ENCODE peak calls at places on chromosomes 12 and 14, in six cellular contexts. K is psoas muscle, N is heart right ventricle, L is IMR-90, V is esophagus squamous epithelium, E is right atrium auricular region. F is an unnamed sample.

GRCh38 chr12:24255920-24256635 is 306.6 kb upstream of the SOX5 start:
- DNase-seq in K (no peak), N (no peak), L (no peak), V (no peak), E (no peak), F (no peak)

GRCh38 chr12:91870872-91871707 is 274.6 kb downstream of the BTG1 start:
- DNase-seq in K (no peak), N (no peak), L (no peak), V (no peak), E (no peak), F (no peak)

GRCh38 chr12:69984216-69984615 is 159.2 kb downstream of the MYRFL start:
- DNase-seq in K (no peak), N (no peak), L (no peak), V (no peak), E (no peak), F (no peak)

GRCh38 chr12:40207551-40207950 is 17.2 kb upstream of the LRRK2 start:
- DNase-seq in K (no peak), N (no peak), L (no peak), V (no peak), E (no peak), F (no peak)

GRCh38 chr14:39025810-39026627 is 77.0 kb downstream of the SEC23A start:
- DNase-seq in K (no peak), N (no peak), L (no peak), V (no peak), E (no peak), F (no peak)

GRCh38 chr14:69090187-69090789 is 62.6 kb downstream of the DCAF5 start:
- DNase-seq in K (no peak), N (peak), L (peak), V (no peak), E (no peak), F (no peak)

GRCh38 chr14:50062438-50063039 is 53.8 kb downstream of the VCPKMT start:
- DNase-seq in K (no peak), N (no peak), L (peak), V (peak), E (no peak), F (no peak)

GRCh38 chr14:51219473-51220448 is 20.3 kb upstream of the TMX1 start:
- DNase-seq in K (no peak), N (no peak), L (peak), V (no peak), E (no peak), F (no peak)

GRCh38 chr12:14256555-14257169 is 108.8 kb upstream of the ATF7IP start:
- DNase-seq in K (peak), N (peak), L (peak), V (peak), E (peak), F (no peak)

GRCh38 chr12:75986001-75986739 is 45.4 kb downstream of the PHLDA1 start:
- DNase-seq in K (no peak), N (no peak), L (peak), V (no peak), E (no peak), F (no peak)

GRCh38 chr12:106084048-106084671 is 54.6 kb downstream of the NUAK1 start:
- DNase-seq in K (no peak), N (no peak), L (peak), V (no peak), E (no peak), F (no peak)

GRCh38 chr12:105237671-105238070 is 1.7 kb upstream of the APPL2 start:
- DNase-seq in K (no peak), N (no peak), L (no peak), V (no peak), E (no peak), F (no peak)

GRCh38 chr12:2169964-2170363 is 117.2 kb downstream of the CACNA1C start:
- DNase-seq in K (no peak), N (no peak), L (no peak), V (no peak), E (no peak), F (no peak)

GRCh38 chr14:84544486-84544885 is 985.5 kb upstream of the FLRT2 start:
- DNase-seq in K (no peak), N (no peak), L (no peak), V (no peak), E (no peak), F (no peak)

GRCh38 chr12:28620281-28620680 is 430.0 kb downstream of the CCDC91 start:
- DNase-seq in K (no peak), N (no peak), L (no peak), V (no peak), E (no peak), F (no peak)

GRCh38 chr12:27063250-27063851 is 19.0 kb downstream of the C12orf71 start:
- DNase-seq in K (no peak), N (no peak), L (no peak), V (no peak), E (no peak), F (no peak)

GRCh38 chr14:76647699-76648298 is 113.5 kb upstream of the VASH1 start:
- DNase-seq in K (no peak), N (no peak), L (peak), V (no peak), E (no peak), F (no peak)

GRCh38 chr14:45699451-45699850 is 446.4 kb upstream of the MIS18BP1 start:
- DNase-seq in K (no peak), N (no peak), L (no peak), V (no peak), E (no peak), F (no peak)

GRCh38 chr14:103905861-103906456 is 22.3 kb upstream of the TDRD9 start:
- DNase-seq in K (no peak), N (no peak), L (no peak), V (no peak), E (no peak), F (no peak)

GRCh38 chr12:23093488-23093887 is 468.5 kb downstream of the ETNK1 start:
- DNase-seq in K (no peak), N (no peak), L (peak), V (no peak), E (no peak), F (no peak)

GRCh38 chr12:3152892-3153291 is 75.7 kb downstream of the TSPAN9 start:
- DNase-seq in K (peak), N (no peak), L (no peak), V (no peak), E (no peak), F (no peak)

GRCh38 chr12:12505544-12506501 is 56.8 kb downstream of the DUSP16 start:
- DNase-seq in K (no peak), N (peak), L (peak), V (no peak), E (no peak), F (no peak)

GRCh38 chr12:30795660-30796507 is 41.1 kb upstream of the CAPRIN2 start:
- DNase-seq in K (peak), N (peak), L (peak), V (no peak), E (peak), F (no peak)

GRCh38 chr12:88775742-88776151 is 195.5 kb upstream of the KITLG start:
- DNase-seq in K (no peak), N (no peak), L (no peak), V (no peak), E (no peak), F (no peak)

GRCh38 chr12:30827406-30828055 is 72.8 kb upstream of the CAPRIN2 start:
- DNase-seq in K (no peak), N (no peak), L (no peak), V (no peak), E (peak), F (no peak)

GRCh38 chr12:101076940-101077351 is 133.1 kb downstream of the SLC5A8 start:
- DNase-seq in K (no peak), N (no peak), L (peak), V (no peak), E (no peak), F (no peak)

GRCh38 chr14:70333703-70334102 is 25.8 kb downstream of the COX16 start:
- DNase-seq in K (no peak), N (no peak), L (no peak), V (no peak), E (no peak), F (no peak)

GRCh38 chr12:90585640-90586304 is 369.2 kb downstream of the CCER1 start:
- DNase-seq in K (no peak), N (no peak), L (no peak), V (no peak), E (no peak), F (no peak)

GRCh38 chr12:6939187-6939540 is 4.5 kb upstream of the RNU7-1 start:
- DNase-seq in K (no peak), N (no peak), L (no peak), V (no peak), E (no peak), F (no peak)

GRCh38 chr14:68685419-68686211 is 107.3 kb downstream of the ZFP36L1 start:
- DNase-seq in K (peak), N (no peak), L (peak), V (peak), E (no peak), F (no peak)

GRCh38 chr14:104977008-104977680 is 1.0 kb downstream of the AHNAK2 start:
- DNase-seq in K (peak), N (no peak), L (no peak), V (no peak), E (no peak), F (no peak)
- H3K27ac ChIP-seq in K (no peak), N (no peak), L (no peak), V (peak), E (no peak), F (peak)

GRCh38 chr14:24390696-24391468 is 7.9 kb upstream of the NYNRIN start:
- DNase-seq in K (no peak), N (no peak), L (no peak), V (no peak), E (no peak), F (no peak)
- H3K27ac ChIP-seq in K (no peak), N (no peak), L (no peak), V (no peak), E (no peak), F (no peak)

GRCh38 chr12:119988440-119988787 is 622 bp upstream of the BICDL1 start:
- DNase-seq in K (no peak), N (no peak), L (peak), V (no peak), E (no peak), F (no peak)

GRCh38 chr12:119988788-119989618 is at the start of gene BICDL1:
- DNase-seq in K (peak), N (peak), L (peak), V (peak), E (no peak), F (no peak)

GRCh38 chr12:119990382-119990874 is 1.4 kb downstream of the BICDL1 start:
- DNase-seq in K (no peak), N (no peak), L (no peak), V (no peak), E (no peak), F (no peak)

GRCh38 chr12:119992129-119992705 is 3.2 kb downstream of the BICDL1 start:
- DNase-seq in K (no peak), N (no peak), L (no peak), V (no peak), E (no peak), F (no peak)

GRCh38 chr12:119989619-119990381 is 764 bp downstream of the BICDL1 start:
- DNase-seq in K (peak), N (peak), L (peak), V (no peak), E (no peak), F (no peak)
- H3K27ac ChIP-seq in K (no peak), N (no peak), L (no peak), V (peak), E (no peak), F (peak)

GRCh38 chr14:61489527-61489926 is 168.1 kb downstream of the PRKCH start:
- DNase-seq in K (no peak), N (no peak), L (no peak), V (no peak), E (no peak), F (no peak)
- H3K27ac ChIP-seq in K (peak), N (peak), L (no peak), V (peak), E (peak), F (no peak)

GRCh38 chr12:110563702-110564470 is 19.2 kb downstream of the PPTC7 start:
- DNase-seq in K (no peak), N (no peak), L (peak), V (no peak), E (no peak), F (no peak)

GRCh38 chr12:110566993-110567392 is 16.1 kb downstream of the PPTC7 start:
- DNase-seq in K (no peak), N (no peak), L (no peak), V (no peak), E (no peak), F (no peak)

GRCh38 chr12:110565919-110566871 is 16.9 kb downstream of the PPTC7 start:
- DNase-seq in K (no peak), N (no peak), L (no peak), V (no peak), E (no peak), F (no peak)

GRCh38 chr12:110561471-110562201 is 21.5 kb downstream of the PPTC7 start:
- DNase-seq in K (no peak), N (no peak), L (no peak), V (no peak), E (no peak), F (no peak)

GRCh38 chr12:110564471-110564991 is 18.6 kb downstream of the PPTC7 start:
- DNase-seq in K (no peak), N (no peak), L (no peak), V (no peak), E (no peak), F (no peak)
- H3K27ac ChIP-seq in K (peak), N (peak), L (no peak), V (peak), E (peak), F (peak)

DNA sequence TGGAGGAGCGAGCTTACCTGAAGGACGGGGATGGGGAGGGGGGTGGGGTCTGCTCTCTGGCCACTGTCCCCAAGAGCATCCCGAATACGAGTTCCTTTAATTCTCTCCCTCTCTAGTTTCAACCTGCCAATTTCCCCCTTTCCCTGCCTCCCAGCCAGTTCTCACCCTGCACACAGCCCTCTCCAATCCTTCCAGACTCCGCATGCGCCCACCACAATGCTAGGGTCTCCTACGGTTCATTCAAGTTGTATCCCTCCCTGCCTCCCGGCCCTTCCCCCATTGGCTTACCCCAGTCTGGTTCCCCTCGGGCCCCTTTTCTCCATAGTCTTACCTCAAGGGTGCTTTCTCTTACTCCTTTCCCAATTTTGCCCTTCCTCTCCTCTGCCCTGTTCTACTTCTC is 706 bp upstream of the IGFBP6 start:
- DNase-seq in K (no peak), N (no peak), L (no peak), V (no peak), E (no peak), F (no peak)
- H3K27ac ChIP-seq in K (peak), N (peak), L (peak), V (peak), E (peak), F (peak)

GRCh38 chr12:109134186-109134917 is 18.0 kb downstream of the ACACB start:
- DNase-seq in K (peak), N (peak), L (no peak), V (no peak), E (no peak), F (no peak)

GRCh38 chr12:109131522-109132050 is 15.2 kb downstream of the ACACB start:
- DNase-seq in K (peak), N (peak), L (no peak), V (no peak), E (no peak), F (no peak)

GRCh38 chr12:109127533-109128242 is 11.3 kb downstream of the ACACB start:
- DNase-seq in K (peak), N (no peak), L (no peak), V (no peak), E (no peak), F (no peak)

GRCh38 chr12:109130297-109130696 is 13.9 kb downstream of the ACACB start:
- DNase-seq in K (peak), N (no peak), L (no peak), V (no peak), E (no peak), F (no peak)

DNA sequence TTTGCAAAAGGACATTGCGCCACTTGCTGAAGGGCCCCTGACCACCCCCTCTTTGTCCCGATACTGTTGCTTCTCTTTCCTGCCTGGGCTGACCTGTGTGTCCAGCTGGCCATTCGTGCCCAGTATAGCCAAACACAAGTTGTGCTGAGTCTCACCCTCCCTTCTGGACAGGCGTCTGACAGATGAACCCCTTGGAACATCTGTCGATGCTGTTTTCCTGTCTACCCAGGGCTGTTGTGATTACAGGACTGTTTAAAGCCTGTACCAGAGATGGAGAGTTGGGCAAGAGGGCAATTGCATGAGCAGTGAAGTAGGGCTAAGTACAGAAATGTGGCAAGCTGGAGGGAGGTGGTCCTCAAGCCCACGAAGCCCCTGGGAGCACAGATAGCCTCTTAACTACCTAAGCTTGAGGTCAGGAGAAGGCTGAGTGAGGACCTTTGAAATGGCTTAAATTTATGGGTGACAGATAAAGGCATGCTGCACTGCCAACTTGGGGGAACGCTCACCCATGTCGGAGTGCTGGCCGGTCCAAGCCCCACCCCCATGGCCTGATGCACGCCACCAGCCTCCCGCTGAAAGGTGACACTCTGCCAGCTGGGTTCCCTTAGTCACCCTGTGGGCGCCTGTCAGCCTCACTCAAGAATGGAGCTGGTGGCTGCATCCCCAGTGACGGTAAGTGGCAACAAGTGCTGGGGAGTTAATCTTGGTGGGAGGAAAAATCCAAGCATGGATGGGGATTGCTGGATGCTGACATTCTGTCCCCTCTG is 14.6 kb downstream of the ACACB start:
- DNase-seq in K (peak), N (peak), L (no peak), V (no peak), E (peak), F (no peak)
- H3K27ac ChIP-seq in K (peak), N (peak), L (no peak), V (peak), E (peak), F (no peak)

DNA sequence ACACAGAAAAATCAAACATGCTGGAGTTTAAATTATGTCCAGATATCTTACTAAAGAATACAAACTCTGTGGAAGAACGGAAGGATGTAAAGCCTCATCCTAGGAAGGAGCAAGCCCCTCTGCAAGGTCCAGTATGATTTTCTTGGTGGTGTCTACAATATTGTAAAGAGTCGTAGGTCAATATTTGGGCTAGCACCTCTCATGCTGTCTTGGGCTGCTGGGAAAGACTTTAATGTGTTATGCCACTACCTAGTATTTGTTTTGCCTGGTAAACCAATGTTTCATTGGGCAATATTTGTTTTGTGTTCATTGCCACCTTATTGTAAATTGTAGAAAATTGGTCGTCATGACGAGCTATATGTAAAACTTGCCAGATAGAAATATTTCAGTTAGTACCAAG is 26.6 kb downstream of the RESF1 start:
- DNase-seq in K (no peak), N (no peak), L (no peak), V (no peak), E (no peak), F (no peak)
- H3K27ac ChIP-seq in K (no peak), N (no peak), L (no peak), V (no peak), E (no peak), F (no peak)

DNA sequence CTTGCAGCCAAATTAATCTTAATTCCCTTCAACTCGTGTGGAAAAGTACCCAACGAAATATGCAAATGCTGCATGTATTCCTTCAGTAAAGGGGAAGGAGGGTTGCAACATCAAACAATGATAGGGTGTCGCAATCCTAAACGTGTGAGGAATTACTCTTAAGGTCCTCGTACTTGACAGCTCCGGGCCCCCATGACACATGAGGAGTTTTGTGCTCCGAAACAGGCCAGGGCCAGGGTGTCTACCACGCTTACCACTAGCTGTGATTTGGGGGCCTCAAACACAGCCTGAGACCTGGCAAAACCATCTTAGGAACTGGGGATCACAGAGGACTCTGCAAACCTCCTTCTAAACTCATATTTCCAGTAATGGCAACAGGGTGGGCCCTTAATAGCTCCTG is 20.4 kb downstream of the FOS start:
- DNase-seq in K (peak), N (no peak), L (no peak), V (no peak), E (peak), F (no peak)
- H3K27ac ChIP-seq in K (peak), N (no peak), L (no peak), V (peak), E (peak), F (peak)

DNA sequence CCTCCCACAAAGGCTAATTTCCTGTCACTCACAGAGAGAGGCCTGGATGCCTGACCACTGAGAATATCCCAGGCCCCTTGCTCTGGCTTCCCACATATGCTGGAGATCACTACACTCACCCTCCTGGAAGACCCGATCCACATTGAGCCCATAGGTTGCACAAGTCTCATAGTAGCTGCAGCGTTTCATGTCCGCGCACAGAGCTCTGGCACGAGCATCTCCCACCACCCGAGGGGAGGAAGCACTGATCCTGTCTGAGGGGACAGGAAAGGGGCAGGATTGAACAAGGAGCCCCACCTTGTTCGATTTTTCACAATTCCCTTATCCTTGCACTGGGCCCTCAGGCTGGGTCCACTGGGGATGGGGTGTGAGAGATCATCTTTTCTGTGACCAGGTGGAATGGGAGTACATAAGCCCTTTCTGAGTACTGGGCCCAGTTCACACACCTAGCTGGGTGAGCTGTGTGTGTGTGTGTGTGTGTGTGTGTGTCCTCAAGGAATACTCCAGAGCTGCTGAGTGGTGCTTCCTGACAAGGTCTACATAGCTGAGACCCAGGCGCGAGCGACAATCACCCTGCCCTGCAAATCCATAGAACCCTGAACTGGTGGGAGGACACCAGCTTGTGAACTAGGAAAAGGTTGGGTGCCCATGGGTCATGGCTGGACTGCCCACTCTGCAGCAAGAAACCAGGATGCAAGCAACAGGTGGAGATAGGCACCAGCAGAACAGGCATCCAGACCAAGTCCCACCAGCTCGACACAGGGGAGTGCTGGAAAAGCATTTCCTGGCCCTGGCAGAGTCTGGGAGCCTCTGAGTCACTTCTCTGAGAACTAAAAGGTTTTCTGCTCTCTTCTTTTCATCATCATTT is 5.6 kb downstream of the AGAP2 start:
- DNase-seq in K (no peak), N (no peak), L (peak), V (no peak), E (no peak), F (no peak)
- H3K27ac ChIP-seq in K (no peak), N (no peak), L (no peak), V (no peak), E (no peak), F (no peak)

F was measured in vagina.